ENCODE peak calls at places on chromosome 13, in nine cellular contexts. Z is upper lobe of right lung, O is tibial artery, T is A673, R is AG10803, L is dorsolateral prefrontal cortex, N is A549, W is endothelial cell, Q is sigmoid colon. C is an unnamed sample.

GRCh38 chr13:70568571-70568970 is 460.3 kb upstream of the KLHL1 start:
- DNase-seq in L (no peak), O (no peak), Q (no peak), N (peak), W (peak), R (peak), T (peak), Z (no peak), C (no peak)

GRCh38 chr13:111153977-111154332 is 38.8 kb downstream of the ARHGEF7 start:
- DNase-seq in N (no peak), O (peak), Q (peak), W (no peak), T (peak), R (peak), L (no peak), Z (no peak), C (no peak)

GRCh38 chr13:45361596-45362206 is 20.7 kb upstream of the TPT1 start:
- DNase-seq in Q (no peak), O (no peak), Z (peak), R (peak), W (no peak), L (no peak), T (no peak), N (peak), C (no peak)

GRCh38 chr13:34731486-34731885 is 210.6 kb upstream of the NBEA start:
- DNase-seq in Z (no peak), R (no peak), T (peak), L (no peak), W (no peak), Q (no peak), O (no peak), N (no peak), C (no peak)

GRCh38 chr13:98466634-98467236 is 110.2 kb downstream of the STK24 start:
- DNase-seq in Z (no peak), R (peak), T (peak), L (no peak), O (peak), W (peak), N (peak), Q (peak), C (peak)

GRCh38 chr13:75766636-75767035 is 130.5 kb downstream of the LMO7 start:
- DNase-seq in W (no peak), N (no peak), Q (no peak), T (peak), R (no peak), Z (no peak), L (no peak), O (no peak), C (no peak)

GRCh38 chr13:108629353-108629752 is at the start of gene MYO16:
- DNase-seq in Z (no peak), Q (no peak), L (no peak), R (no peak), T (no peak), N (no peak), W (no peak), O (no peak), C (peak)

GRCh38 chr13:29925457-29925856 is 75.0 kb upstream of the UBL3 start:
- DNase-seq in Q (peak), Z (peak), N (peak), L (no peak), O (peak), T (peak), R (peak), W (no peak), C (no peak)

GRCh38 chr13:27476943-27477681 is 26.7 kb upstream of the MTIF3 start:
- DNase-seq in R (peak), W (no peak), T (no peak), O (no peak), Q (no peak), L (no peak), N (peak), Z (no peak), C (no peak)

GRCh38 chr13:86795858-86796257 is 875.3 kb upstream of the SLITRK5 start:
- DNase-seq in O (no peak), Z (no peak), N (no peak), W (no peak), T (no peak), L (no peak), Q (no peak), R (no peak), C (no peak)

GRCh38 chr13:19818223-19818842 is 35.6 kb upstream of the PSPC1 start:
- DNase-seq in L (no peak), Z (peak), N (peak), W (peak), Q (no peak), O (peak), R (no peak), T (peak), C (peak)

GRCh38 chr13:64808704-64809103 is 2421.4 kb downstream of the PCDH9 start:
- DNase-seq in Z (no peak), R (no peak), N (no peak), W (no peak), Q (no peak), O (no peak), L (no peak), T (no peak), C (no peak)
- TF ChIP-seq CTCF in Z (no peak), R (no peak), N (no peak), W (no peak), Q (no peak), O (no peak), L (no peak), T (no peak), C (no peak)

DNA sequence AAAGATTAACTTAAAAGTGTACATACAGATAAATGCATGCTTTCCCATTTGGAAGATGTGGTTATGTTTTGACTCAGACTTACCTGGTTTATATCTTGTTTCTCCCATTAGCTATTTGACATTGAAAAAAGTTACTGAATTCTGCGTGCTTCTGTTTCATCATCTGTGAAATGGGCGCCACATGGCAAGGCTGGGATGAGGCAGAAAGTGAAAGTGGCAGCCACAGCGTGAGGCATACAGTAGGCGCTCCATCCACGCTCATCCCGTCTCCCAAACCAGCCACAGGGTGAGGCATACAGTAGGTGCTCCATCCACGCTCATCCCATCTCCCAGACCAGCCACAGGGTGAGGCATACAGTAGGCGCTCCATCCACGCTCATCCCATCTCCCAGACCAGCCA is 14.0 kb upstream of the TMEM255B start:
- DNase-seq in Z (no peak), W (no peak), N (no peak), L (no peak), T (no peak), Q (no peak), R (no peak), O (no peak), C (no peak)
- TF ChIP-seq CTCF in Z (no peak), W (no peak), N (no peak), L (no peak), T (no peak), Q (no peak), R (no peak), O (no peak), C (no peak)

GRCh38 chr13:72570019-72570418 is 157.4 kb downstream of the MZT1 start:
- DNase-seq in L (no peak), N (no peak), T (no peak), Q (no peak), O (no peak), Z (no peak), R (no peak), W (no peak), C (no peak)
- TF ChIP-seq CTCF in L (no peak), N (no peak), T (no peak), Q (no peak), O (no peak), Z (no peak), R (no peak), W (no peak), C (no peak)

GRCh38 chr13:66159526-66159925 is 1070.6 kb downstream of the PCDH9 start:
- DNase-seq in Z (no peak), W (no peak), T (no peak), L (no peak), N (no peak), O (no peak), Q (no peak), R (no peak), C (no peak)
- TF ChIP-seq CTCF in Z (no peak), W (no peak), T (no peak), L (no peak), N (no peak), O (no peak), Q (no peak), R (no peak), C (no peak)

GRCh38 chr13:24225062-24225461 is 64.5 kb downstream of the SPATA13 start:
- DNase-seq in O (no peak), W (no peak), Z (no peak), N (no peak), R (no peak), Q (no peak), T (no peak), L (no peak), C (no peak)

GRCh38 chr13:24225930-24226329 is 65.4 kb downstream of the SPATA13 start:
- DNase-seq in W (no peak), N (no peak), R (no peak), L (no peak), T (no peak), Z (no peak), Q (no peak), O (no peak), C (no peak)

GRCh38 chr13:24223341-24224231 is 63.1 kb downstream of the SPATA13 start:
- DNase-seq in Z (no peak), N (no peak), T (no peak), W (no peak), R (no peak), O (no peak), Q (no peak), L (no peak), C (no peak)

GRCh38 chr13:24222756-24223155 is 62.2 kb downstream of the SPATA13 start:
- DNase-seq in Q (no peak), O (no peak), R (no peak), L (no peak), W (no peak), Z (no peak), T (no peak), N (no peak), C (no peak)

GRCh38 chr13:24224232-24224680 is 63.7 kb downstream of the SPATA13 start:
- DNase-seq in T (no peak), Q (no peak), N (no peak), O (no peak), R (no peak), W (no peak), Z (no peak), L (no peak), C (no peak)
- TF ChIP-seq CTCF in T (no peak), Q (no peak), N (no peak), O (no peak), R (no peak), W (no peak), Z (no peak), L (no peak), C (no peak)

GRCh38 chr13:99614465-99614885 is 113.2 kb downstream of the TM9SF2 start:
- DNase-seq in Q (no peak), N (peak), T (peak), O (no peak), R (no peak), W (no peak), L (no peak), Z (no peak), C (no peak)
- TF ChIP-seq CTCF in Q (no peak), N (peak), T (peak), O (no peak), R (no peak), W (no peak), L (no peak), Z (peak), C (no peak)

GRCh38 chr13:91922969-91923592 is 524.7 kb downstream of the GPC5 start:
- DNase-seq in Q (no peak), W (no peak), N (no peak), O (no peak), Z (no peak), R (no peak), L (no peak), T (peak), C (no peak)
- TF ChIP-seq CTCF in Q (no peak), W (peak), N (no peak), O (no peak), Z (no peak), R (no peak), L (no peak), T (peak), C (peak)